ENCODE peak calls at places on chromosomes 2 and 18, in four cellular contexts. R is Peyer's patch; K is activated T-cell treated with anti-CD3 and anti-CD28 coated beads, Interleukin-2, amount 50 U/mL, for 4 hours; B is kidney glomerular epithelial cell. F is an unnamed sample.
A peak's percentile ranks its signal among the peaks of the same experiment; 100 is the strongest.

GRCh38 chr2:149184994-149185393 is 145.4 kb upstream of the LYPD6 start:
- DNase-seq in R (no peak), K (no peak), B (no peak), F (no peak)

GRCh38 chr2:233361298-233361697 is 7.0 kb downstream of the DGKD start:
- DNase-seq in R (no peak), K (no peak), B (no peak), F (no peak)

GRCh38 chr2:15205562-15205961 is 355.6 kb downstream of the NBAS start:
- DNase-seq in R (no peak), K (no peak), B (no peak), F (no peak)

GRCh38 chr18:43271593-43272432 is 5.5 kb downstream of the SYT4 start:
- DNase-seq in R (no peak), K (no peak), B (peak; percentile 24), F (no peak)

GRCh38 chr2:96977631-96978195 is 8.7 kb downstream of the FAM178B start:
- DNase-seq in R (no peak), K (peak; percentile 40), B (peak; percentile 65), F (no peak)

GRCh38 chr2:10039658-10040410 is 3.5 kb upstream of the KLF11 start:
- DNase-seq in R (no peak), K (no peak), B (no peak), F (no peak)

GRCh38 chr2:235045973-235046343 is 94.1 kb downstream of the SH3BP4 start:
- DNase-seq in R (no peak), K (no peak), B (no peak), F (no peak)

GRCh38 chr2:159003555-159003954 is 35.1 kb downstream of the TANC1 start:
- DNase-seq in R (no peak), K (no peak), B (no peak), F (no peak)

GRCh38 chr18:76476665-76477561 is 18.1 kb downstream of the ZNF516 start:
- DNase-seq in R (no peak), K (no peak), B (peak; percentile 81), F (no peak)

GRCh38 chr2:168738057-168738456 is 64.4 kb upstream of the NOSTRIN start:
- DNase-seq in R (no peak), K (no peak), B (no peak), F (no peak)

GRCh38 chr2:164816900-164817299 is 24.7 kb downstream of the COBLL1 start:
- DNase-seq in R (no peak), K (no peak), B (no peak), F (no peak)

GRCh38 chr18:77397056-77397455 is 147.4 kb downstream of the GALR1 start:
- DNase-seq in R (no peak), K (no peak), B (no peak), F (no peak)

GRCh38 chr18:47448956-47449355 is 197.5 kb upstream of the SKOR2 start:
- DNase-seq in R (no peak), K (no peak), B (no peak), F (no peak)

GRCh38 chr2:11060376-11061169 is 94.7 kb upstream of the SLC66A3 start:
- DNase-seq in R (no peak), K (no peak), B (no peak), F (no peak)

GRCh38 chr2:181466661-181467576 is 9.7 kb downstream of the ITGA4 start:
- DNase-seq in R (peak; percentile 69), K (peak; percentile 75), B (peak; percentile 31), F (peak; percentile 56)

GRCh38 chr2:62201307-62201706 is 5.4 kb downstream of the B3GNT2 start:
- DNase-seq in R (no peak), K (no peak), B (no peak), F (no peak)

GRCh38 chr18:74806700-74807416 is 209.2 kb downstream of the ZNF407 start:
- DNase-seq in R (no peak), K (no peak), B (peak; percentile 96), F (no peak)

GRCh38 chr2:192775461-192776262 is 580.9 kb upstream of the TMEFF2 start:
- DNase-seq in R (no peak), K (no peak), B (no peak), F (no peak)

GRCh38 chr18:79938196-79938595 is 13.3 kb downstream of the SLC66A2 start:
- DNase-seq in R (peak; percentile 11), K (no peak), B (no peak), F (no peak)

GRCh38 chr18:45874501-45875184 is 49.2 kb downstream of the SIGLEC15 start:
- DNase-seq in R (no peak), K (peak; percentile 42), B (no peak), F (no peak)

GRCh38 chr2:68732533-68732932 is 2.1 kb upstream of the ARHGAP25 start:
- DNase-seq in R (no peak), K (no peak), B (no peak), F (no peak)

GRCh38 chr2:12167525-12168317 is 421.3 kb downstream of the LPIN1 start:
- DNase-seq in R (no peak), K (no peak), B (no peak), F (no peak)

GRCh38 chr2:231463698-231464575 is at the start of gene NCL:
- DNase-seq in R (peak; percentile 81), K (peak; percentile 87), B (peak; percentile 86), F (peak; percentile 97)

GRCh38 chr2:187470698-187471097 is 22.6 kb upstream of the CALCRL start:
- DNase-seq in R (no peak), K (no peak), B (no peak), F (no peak)

GRCh38 chr2:2229898-2230817 is 100.9 kb downstream of the MYT1L start:
- DNase-seq in R (no peak), K (no peak), B (no peak), F (no peak)

GRCh38 chr2:99624682-99625081 is 134.9 kb upstream of the REV1 start:
- DNase-seq in R (no peak), K (no peak), B (no peak), F (no peak)

GRCh38 chr18:45764000-45764686 is 40.2 kb downstream of the SLC14A1 start:
- DNase-seq in R (no peak), K (no peak), B (no peak), F (no peak)

GRCh38 chr18:457120-457519 is 43.4 kb downstream of the COLEC12 start:
- DNase-seq in R (no peak), K (no peak), B (no peak), F (no peak)

GRCh38 chr18:27467073-27467472 is 282.0 kb upstream of the CHST9 start:
- DNase-seq in R (no peak), K (no peak), B (no peak), F (no peak)

GRCh38 chr2:187878096-187878495 is 323.9 kb upstream of the TFPI start:
- DNase-seq in R (no peak), K (no peak), B (no peak), F (no peak)

GRCh38 chr2:114929225-114929624 is 486.8 kb downstream of the DPP10 start:
- DNase-seq in R (no peak), K (no peak), B (no peak), F (no peak)

GRCh38 chr2:120674246-120675170 is 61.2 kb upstream of the GLI2 start:
- DNase-seq in R (no peak), K (no peak), B (no peak), F (no peak)

GRCh38 chr2:226649871-226650660 is 149.6 kb downstream of the IRS1 start:
- DNase-seq in R (peak; percentile 69), K (peak; percentile 27), B (peak; percentile 87), F (peak; percentile 55)

GRCh38 chr2:165902929-165903328 is 50.6 kb downstream of the TTC21B start:
- DNase-seq in R (no peak), K (no peak), B (peak; percentile 3), F (no peak)

F was measured in CD14-positive monocyte.